ENCODE peak calls at places on chromosomes 1 and 21, in six cellular contexts. One of them, this sample, is unnamed.
A peak's percentile ranks its signal among the peaks of the same experiment; 100 is the strongest.

GRCh38 chr1:55958498-55958897 is 620.9 kb downstream of the PLPP3 start:
- DNase-seq in WERI-Rb-1: no peak
- DNase-seq in breast epithelium: no peak
- DNase-seq in endothelial cell: no peak
- DNase-seq in suprapubic skin: no peak
- DNase-seq in colonic mucosa: no peak
- DNase-seq in this sample: peak; percentile 23

GRCh38 chr1:47751188-47751587 is 246.0 kb downstream of the TRABD2B start:
- DNase-seq in endothelial cell: no peak
- DNase-seq in breast epithelium: no peak
- DNase-seq in colonic mucosa: no peak
- DNase-seq in suprapubic skin: no peak
- DNase-seq in WERI-Rb-1: no peak
- DNase-seq in this sample: peak; percentile 77

GRCh38 chr1:180927348-180927747 is 14.7 kb downstream of the KIAA1614 start:
- DNase-seq in WERI-Rb-1: peak; percentile 21
- DNase-seq in breast epithelium: no peak
- DNase-seq in colonic mucosa: no peak
- DNase-seq in suprapubic skin: no peak
- DNase-seq in endothelial cell: no peak
- DNase-seq in this sample: no peak

GRCh38 chr1:19463204-19463803 is 22.0 kb downstream of the CAPZB start:
- DNase-seq in WERI-Rb-1: no peak
- DNase-seq in endothelial cell: no peak
- DNase-seq in suprapubic skin: no peak
- DNase-seq in breast epithelium: peak; percentile 40
- DNase-seq in colonic mucosa: no peak
- DNase-seq in this sample: no peak

GRCh38 chr1:21547876-21548275 is 38.7 kb downstream of the ALPL start:
- DNase-seq in endothelial cell: no peak
- DNase-seq in colonic mucosa: no peak
- DNase-seq in WERI-Rb-1: no peak
- DNase-seq in suprapubic skin: no peak
- DNase-seq in breast epithelium: no peak
- DNase-seq in this sample: no peak

GRCh38 chr1:15757575-15758401 is 807 bp upstream of the FBLIM1 start:
- DNase-seq in breast epithelium: no peak
- DNase-seq in WERI-Rb-1: peak; percentile 58
- DNase-seq in endothelial cell: no peak
- DNase-seq in suprapubic skin: no peak
- DNase-seq in colonic mucosa: peak; percentile 69
- DNase-seq in this sample: peak; percentile 20

GRCh38 chr1:168227620-168228019 is 1.8 kb downstream of the SFT2D2 start:
- DNase-seq in suprapubic skin: no peak
- DNase-seq in endothelial cell: no peak
- DNase-seq in colonic mucosa: no peak
- DNase-seq in breast epithelium: no peak
- DNase-seq in WERI-Rb-1: no peak
- DNase-seq in this sample: peak; percentile 42

GRCh38 chr1:19762175-19762779 is 37.4 kb downstream of the TMCO4 start:
- DNase-seq in colonic mucosa: peak; percentile 40
- DNase-seq in breast epithelium: no peak
- DNase-seq in suprapubic skin: no peak
- DNase-seq in WERI-Rb-1: peak; percentile 50
- DNase-seq in endothelial cell: peak; percentile 70
- DNase-seq in this sample: peak; percentile 49

GRCh38 chr1:29310616-29311180 is 74.4 kb downstream of the PTPRU start:
- DNase-seq in endothelial cell: no peak
- DNase-seq in breast epithelium: no peak
- DNase-seq in WERI-Rb-1: peak; percentile 25
- DNase-seq in colonic mucosa: no peak
- DNase-seq in suprapubic skin: no peak
- DNase-seq in this sample: no peak

GRCh38 chr1:202587859-202588480 is 122.3 kb downstream of the SYT2 start:
- DNase-seq in endothelial cell: no peak
- DNase-seq in breast epithelium: no peak
- DNase-seq in WERI-Rb-1: no peak
- DNase-seq in colonic mucosa: no peak
- DNase-seq in suprapubic skin: no peak
- DNase-seq in this sample: no peak

GRCh38 chr1:208233546-208233945 is 10.6 kb downstream of the PLXNA2 start:
- DNase-seq in suprapubic skin: peak; percentile 40
- DNase-seq in endothelial cell: peak; percentile 21
- DNase-seq in WERI-Rb-1: no peak
- DNase-seq in breast epithelium: no peak
- DNase-seq in colonic mucosa: peak; percentile 70
- DNase-seq in this sample: peak; percentile 47

GRCh38 chr1:5423109-5423508 is 569.1 kb downstream of the NPHP4 start:
- DNase-seq in endothelial cell: no peak
- DNase-seq in colonic mucosa: no peak
- DNase-seq in suprapubic skin: no peak
- DNase-seq in WERI-Rb-1: no peak
- DNase-seq in breast epithelium: no peak
- DNase-seq in this sample: no peak

GRCh38 chr1:156372265-156372586 is 3.2 kb downstream of the RHBG start:
- DNase-seq in endothelial cell: no peak
- DNase-seq in breast epithelium: no peak
- DNase-seq in colonic mucosa: no peak
- DNase-seq in WERI-Rb-1: no peak
- DNase-seq in suprapubic skin: no peak
- DNase-seq in this sample: no peak

GRCh38 chr1:65679773-65680172 is 112.9 kb upstream of the PDE4B start:
- DNase-seq in breast epithelium: no peak
- DNase-seq in colonic mucosa: no peak
- DNase-seq in endothelial cell: no peak
- DNase-seq in WERI-Rb-1: no peak
- DNase-seq in suprapubic skin: no peak
- DNase-seq in this sample: no peak

DNA sequence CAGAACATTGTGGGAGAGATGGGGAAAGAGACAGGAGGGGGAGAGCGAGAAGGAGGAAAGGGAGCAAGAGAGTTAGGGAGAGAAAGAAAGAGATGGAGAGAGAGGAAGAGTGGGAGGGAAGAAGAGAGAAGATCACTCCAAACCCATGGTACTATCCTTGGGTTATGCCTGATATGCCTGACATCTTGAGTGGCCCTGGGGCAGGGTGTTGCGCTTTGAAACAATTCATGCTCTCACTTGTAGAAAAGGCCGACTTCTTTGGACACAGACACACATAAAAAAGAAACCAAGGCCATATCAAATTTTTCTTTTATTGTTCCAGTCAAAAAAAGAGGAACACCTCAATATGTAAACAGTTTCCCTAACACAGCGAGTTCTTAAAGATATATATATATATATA is 240.5 kb downstream of the DYRK1A start:
- DNase-seq in breast epithelium: no peak
- DNase-seq in colonic mucosa: no peak
- DNase-seq in suprapubic skin: no peak
- DNase-seq in WERI-Rb-1: no peak
- DNase-seq in endothelial cell: no peak
- DNase-seq in this sample: no peak
- TF ChIP-seq CTCF in breast epithelium: no peak
- TF ChIP-seq CTCF in colonic mucosa: no peak
- TF ChIP-seq CTCF in suprapubic skin: no peak
- TF ChIP-seq CTCF in WERI-Rb-1: no peak
- TF ChIP-seq CTCF in endothelial cell: no peak
- TF ChIP-seq CTCF in this sample: no peak

GRCh38 chr21:36693144-36694040 is 5.5 kb upstream of the SIM2 start:
- DNase-seq in breast epithelium: no peak
- DNase-seq in WERI-Rb-1: peak; percentile 45
- DNase-seq in colonic mucosa: no peak
- DNase-seq in endothelial cell: peak; percentile 53
- DNase-seq in suprapubic skin: no peak
- DNase-seq in this sample: no peak
- TF ChIP-seq CTCF in breast epithelium: no peak
- TF ChIP-seq CTCF in WERI-Rb-1: peak; percentile 89
- TF ChIP-seq CTCF in colonic mucosa: no peak
- TF ChIP-seq CTCF in endothelial cell: peak; percentile 64
- TF ChIP-seq CTCF in suprapubic skin: no peak
- TF ChIP-seq CTCF in this sample: peak; percentile 13

GRCh38 chr1:2091611-2092604 is 41.7 kb downstream of the PRKCZ start:
- DNase-seq in endothelial cell: peak; percentile 83
- DNase-seq in colonic mucosa: peak; percentile 85
- DNase-seq in breast epithelium: no peak
- DNase-seq in suprapubic skin: no peak
- DNase-seq in WERI-Rb-1: peak; percentile 40
- DNase-seq in this sample: no peak
- TF ChIP-seq CTCF in endothelial cell: peak; percentile 63
- TF ChIP-seq CTCF in colonic mucosa: peak; percentile 50
- TF ChIP-seq CTCF in breast epithelium: no peak
- TF ChIP-seq CTCF in suprapubic skin: no peak
- TF ChIP-seq CTCF in WERI-Rb-1: peak; percentile 72
- TF ChIP-seq CTCF in this sample: peak; percentile 56

GRCh38 chr1:6486433-6487011 is 4.9 kb downstream of the PLEKHG5 start:
- DNase-seq in endothelial cell: peak; percentile 96
- DNase-seq in WERI-Rb-1: peak; percentile 94
- DNase-seq in breast epithelium: peak; percentile 78
- DNase-seq in suprapubic skin: peak; percentile 90
- DNase-seq in colonic mucosa: peak; percentile 92
- DNase-seq in this sample: peak; percentile 86
- TF ChIP-seq CTCF in endothelial cell: peak; percentile 75
- TF ChIP-seq CTCF in WERI-Rb-1: peak; percentile 95
- TF ChIP-seq CTCF in breast epithelium: peak; percentile 72
- TF ChIP-seq CTCF in suprapubic skin: peak; percentile 83
- TF ChIP-seq CTCF in colonic mucosa: peak; percentile 92
- TF ChIP-seq CTCF in this sample: peak; percentile 91

DNA sequence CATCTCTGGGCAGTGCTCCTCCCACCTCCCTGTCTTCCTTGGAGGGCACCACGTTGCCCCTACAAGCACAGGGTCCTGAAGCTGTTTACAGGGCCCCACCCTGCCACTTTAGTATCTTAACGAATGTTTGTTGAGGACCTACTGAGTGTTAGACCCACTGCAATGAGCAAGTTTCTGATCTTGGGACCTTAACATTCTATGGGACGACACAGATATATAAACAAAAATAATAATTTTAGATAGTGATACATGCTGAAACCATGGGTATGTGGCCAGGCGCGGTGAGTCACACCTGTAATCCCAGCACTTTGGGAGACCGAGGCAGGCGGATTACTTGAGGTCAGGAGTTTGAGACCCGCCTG is 10.1 kb downstream of the ENTREP3 start:
- DNase-seq in suprapubic skin: no peak
- DNase-seq in colonic mucosa: no peak
- DNase-seq in WERI-Rb-1: no peak
- DNase-seq in endothelial cell: no peak
- DNase-seq in breast epithelium: no peak
- DNase-seq in this sample: no peak
- TF ChIP-seq CTCF in suprapubic skin: no peak
- TF ChIP-seq CTCF in colonic mucosa: no peak
- TF ChIP-seq CTCF in WERI-Rb-1: no peak
- TF ChIP-seq CTCF in endothelial cell: no peak
- TF ChIP-seq CTCF in breast epithelium: no peak
- TF ChIP-seq CTCF in this sample: no peak

This sample was measured in choroid plexus epithelial cell.